ENCODE peak calls at places on chromosomes 2 and 18, in eight cellular contexts. One of them, this sample, is unnamed.

GRCh38 chr2:10493636-10494281 is 45.6 kb upstream of the ODC1 start:
- DNase-seq in HL-60: no peak
- DNase-seq in heart left ventricle: no peak
- DNase-seq in heart right ventricle: no peak
- DNase-seq in AG09309: peak; percentile 55
- DNase-seq in hepatocyte: no peak
- DNase-seq in colonic mucosa: peak; percentile 67
- DNase-seq in neural progenitor cell: no peak
- DNase-seq in this sample: peak; percentile 25

GRCh38 chr2:131413148-131413747 is 49.3 kb upstream of the RAB6D start:
- DNase-seq in HL-60: peak; percentile 4
- DNase-seq in heart left ventricle: no peak
- DNase-seq in heart right ventricle: no peak
- DNase-seq in AG09309: peak; percentile 21
- DNase-seq in hepatocyte: peak; percentile 71
- DNase-seq in colonic mucosa: no peak
- DNase-seq in neural progenitor cell: peak; percentile 69
- DNase-seq in this sample: peak; percentile 27

GRCh38 chr2:23988371-23988770 is 21.5 kb upstream of the MFSD2B start:
- DNase-seq in HL-60: no peak
- DNase-seq in heart left ventricle: no peak
- DNase-seq in heart right ventricle: no peak
- DNase-seq in AG09309: no peak
- DNase-seq in hepatocyte: no peak
- DNase-seq in colonic mucosa: no peak
- DNase-seq in neural progenitor cell: no peak
- DNase-seq in this sample: no peak

GRCh38 chr2:106531676-106532075 is 44.5 kb downstream of the CD8B2 start:
- DNase-seq in HL-60: no peak
- DNase-seq in heart left ventricle: no peak
- DNase-seq in heart right ventricle: no peak
- DNase-seq in AG09309: no peak
- DNase-seq in hepatocyte: no peak
- DNase-seq in colonic mucosa: no peak
- DNase-seq in neural progenitor cell: peak; percentile 22
- DNase-seq in this sample: no peak

GRCh38 chr2:191598296-191598695 is 79.6 kb upstream of the NABP1 start:
- DNase-seq in HL-60: no peak
- DNase-seq in heart left ventricle: no peak
- DNase-seq in heart right ventricle: no peak
- DNase-seq in AG09309: no peak
- DNase-seq in hepatocyte: no peak
- DNase-seq in colonic mucosa: no peak
- DNase-seq in neural progenitor cell: no peak
- DNase-seq in this sample: no peak

GRCh38 chr2:151771599-151772358 is 37.5 kb upstream of the NEB start:
- DNase-seq in HL-60: no peak
- DNase-seq in heart left ventricle: peak; percentile 31
- DNase-seq in heart right ventricle: peak; percentile 17
- DNase-seq in AG09309: peak; percentile 59
- DNase-seq in hepatocyte: no peak
- DNase-seq in colonic mucosa: no peak
- DNase-seq in neural progenitor cell: no peak
- DNase-seq in this sample: peak; percentile 82

GRCh38 chr18:39200153-39200552 is 1634.6 kb upstream of the CELF4 start:
- DNase-seq in HL-60: no peak
- DNase-seq in heart left ventricle: no peak
- DNase-seq in heart right ventricle: no peak
- DNase-seq in AG09309: no peak
- DNase-seq in hepatocyte: no peak
- DNase-seq in colonic mucosa: no peak
- DNase-seq in neural progenitor cell: no peak
- DNase-seq in this sample: no peak

GRCh38 chr2:99881901-99882591 is 260.3 kb downstream of the AFF3 start:
- DNase-seq in HL-60: no peak
- DNase-seq in heart left ventricle: no peak
- DNase-seq in heart right ventricle: no peak
- DNase-seq in AG09309: peak; percentile 78
- DNase-seq in hepatocyte: peak; percentile 68
- DNase-seq in colonic mucosa: no peak
- DNase-seq in neural progenitor cell: no peak
- DNase-seq in this sample: no peak

GRCh38 chr18:38297910-38298309 is 732.3 kb upstream of the CELF4 start:
- DNase-seq in HL-60: no peak
- DNase-seq in heart left ventricle: no peak
- DNase-seq in heart right ventricle: no peak
- DNase-seq in AG09309: no peak
- DNase-seq in hepatocyte: no peak
- DNase-seq in colonic mucosa: no peak
- DNase-seq in neural progenitor cell: no peak
- DNase-seq in this sample: no peak

GRCh38 chr2:127121776-127122176 is 14.8 kb upstream of the BIN1 start:
- DNase-seq in HL-60: no peak
- DNase-seq in heart left ventricle: peak; percentile 86
- DNase-seq in heart right ventricle: peak; percentile 42
- DNase-seq in AG09309: peak; percentile 10
- DNase-seq in hepatocyte: no peak
- DNase-seq in colonic mucosa: peak; percentile 18
- DNase-seq in neural progenitor cell: no peak
- DNase-seq in this sample: no peak

GRCh38 chr2:224997802-224998201 is 44.5 kb downstream of the DOCK10 start:
- DNase-seq in HL-60: no peak
- DNase-seq in heart left ventricle: peak; percentile 29
- DNase-seq in heart right ventricle: peak; percentile 27
- DNase-seq in AG09309: no peak
- DNase-seq in hepatocyte: peak; percentile 10
- DNase-seq in colonic mucosa: no peak
- DNase-seq in neural progenitor cell: no peak
- DNase-seq in this sample: no peak

GRCh38 chr2:98912221-98912851 is 23.7 kb downstream of the CRACDL start:
- DNase-seq in HL-60: no peak
- DNase-seq in heart left ventricle: peak; percentile 55
- DNase-seq in heart right ventricle: peak; percentile 55
- DNase-seq in AG09309: peak; percentile 49
- DNase-seq in hepatocyte: peak; percentile 62
- DNase-seq in colonic mucosa: no peak
- DNase-seq in neural progenitor cell: no peak
- DNase-seq in this sample: no peak

GRCh38 chr2:344811-345210 is 56.9 kb upstream of the ALKAL2 start:
- DNase-seq in HL-60: no peak
- DNase-seq in heart left ventricle: no peak
- DNase-seq in heart right ventricle: no peak
- DNase-seq in AG09309: no peak
- DNase-seq in hepatocyte: no peak
- DNase-seq in colonic mucosa: no peak
- DNase-seq in neural progenitor cell: no peak
- DNase-seq in this sample: no peak
- H3K4me3 ChIP-seq in HL-60: no peak overlapping the region
- H3K4me3 ChIP-seq in heart left ventricle: no peak overlapping the region
- H3K4me3 ChIP-seq in heart right ventricle: no peak overlapping the region
- H3K4me3 ChIP-seq in AG09309: no peak overlapping the region
- H3K4me3 ChIP-seq in hepatocyte: no peak overlapping the region
- H3K4me3 ChIP-seq in colonic mucosa: no peak overlapping the region
- H3K4me3 ChIP-seq in neural progenitor cell: no peak overlapping the region
- H3K4me3 ChIP-seq in this sample: no peak overlapping the region

GRCh38 chr2:101850450-101850849 is 141.3 kb upstream of the IL1R2 start:
- DNase-seq in HL-60: no peak
- DNase-seq in heart left ventricle: no peak
- DNase-seq in heart right ventricle: no peak
- DNase-seq in AG09309: no peak
- DNase-seq in hepatocyte: no peak
- DNase-seq in colonic mucosa: no peak
- DNase-seq in neural progenitor cell: no peak
- DNase-seq in this sample: no peak

GRCh38 chr2:101844055-101844635 is 146.6 kb downstream of the MAP4K4 start:
- DNase-seq in HL-60: no peak
- DNase-seq in heart left ventricle: no peak
- DNase-seq in heart right ventricle: no peak
- DNase-seq in AG09309: peak; percentile 71
- DNase-seq in hepatocyte: no peak
- DNase-seq in colonic mucosa: no peak
- DNase-seq in neural progenitor cell: no peak
- DNase-seq in this sample: no peak

GRCh38 chr2:101847661-101848339 is 144.0 kb upstream of the IL1R2 start:
- DNase-seq in HL-60: no peak
- DNase-seq in heart left ventricle: no peak
- DNase-seq in heart right ventricle: no peak
- DNase-seq in AG09309: no peak
- DNase-seq in hepatocyte: no peak
- DNase-seq in colonic mucosa: no peak
- DNase-seq in neural progenitor cell: no peak
- DNase-seq in this sample: no peak

GRCh38 chr2:101848790-101849410 is 142.9 kb upstream of the IL1R2 start:
- DNase-seq in HL-60: no peak
- DNase-seq in heart left ventricle: no peak
- DNase-seq in heart right ventricle: no peak
- DNase-seq in AG09309: no peak
- DNase-seq in hepatocyte: no peak
- DNase-seq in colonic mucosa: no peak
- DNase-seq in neural progenitor cell: no peak
- DNase-seq in this sample: no peak

GRCh38 chr2:101846973-101847372 is 144.8 kb upstream of the IL1R2 start:
- DNase-seq in HL-60: no peak
- DNase-seq in heart left ventricle: no peak
- DNase-seq in heart right ventricle: no peak
- DNase-seq in AG09309: no peak
- DNase-seq in hepatocyte: no peak
- DNase-seq in colonic mucosa: no peak
- DNase-seq in neural progenitor cell: no peak
- DNase-seq in this sample: no peak
- TF ChIP-seq CTCF in HL-60: no peak
- TF ChIP-seq CTCF in heart left ventricle: no peak
- TF ChIP-seq CTCF in heart right ventricle: no peak
- TF ChIP-seq CTCF in AG09309: no peak
- TF ChIP-seq CTCF in hepatocyte: no peak
- TF ChIP-seq CTCF in colonic mucosa: no peak
- TF ChIP-seq CTCF in neural progenitor cell: no peak
- TF ChIP-seq CTCF in this sample: no peak

GRCh38 chr2:217330647-217331046 is 470.8 kb upstream of the TNP1 start:
- DNase-seq in HL-60: no peak
- DNase-seq in heart left ventricle: no peak
- DNase-seq in heart right ventricle: no peak
- DNase-seq in AG09309: no peak
- DNase-seq in hepatocyte: no peak
- DNase-seq in colonic mucosa: no peak
- DNase-seq in neural progenitor cell: no peak
- DNase-seq in this sample: no peak

GRCh38 chr2:217325810-217326209 is 465.9 kb upstream of the TNP1 start:
- DNase-seq in HL-60: no peak
- DNase-seq in heart left ventricle: no peak
- DNase-seq in heart right ventricle: no peak
- DNase-seq in AG09309: no peak
- DNase-seq in hepatocyte: no peak
- DNase-seq in colonic mucosa: no peak
- DNase-seq in neural progenitor cell: no peak
- DNase-seq in this sample: no peak

GRCh38 chr2:217326238-217327022 is 466.6 kb upstream of the TNP1 start:
- DNase-seq in HL-60: no peak
- DNase-seq in heart left ventricle: no peak
- DNase-seq in heart right ventricle: no peak
- DNase-seq in AG09309: no peak
- DNase-seq in hepatocyte: no peak
- DNase-seq in colonic mucosa: no peak
- DNase-seq in neural progenitor cell: no peak
- DNase-seq in this sample: no peak

GRCh38 chr2:217329023-217329431 is 469.2 kb upstream of the TNP1 start:
- DNase-seq in HL-60: no peak
- DNase-seq in heart left ventricle: no peak
- DNase-seq in heart right ventricle: no peak
- DNase-seq in AG09309: peak; percentile 1
- DNase-seq in hepatocyte: no peak
- DNase-seq in colonic mucosa: no peak
- DNase-seq in neural progenitor cell: no peak
- DNase-seq in this sample: no peak

GRCh38 chr2:217327981-217328760 is 468.3 kb upstream of the TNP1 start:
- DNase-seq in HL-60: no peak
- DNase-seq in heart left ventricle: no peak
- DNase-seq in heart right ventricle: no peak
- DNase-seq in AG09309: no peak
- DNase-seq in hepatocyte: no peak
- DNase-seq in colonic mucosa: no peak
- DNase-seq in neural progenitor cell: no peak
- DNase-seq in this sample: no peak
- H3K4me3 ChIP-seq in HL-60: no peak overlapping the region
- H3K4me3 ChIP-seq in heart left ventricle: no peak overlapping the region
- H3K4me3 ChIP-seq in heart right ventricle: no peak overlapping the region
- H3K4me3 ChIP-seq in AG09309: no peak overlapping the region
- H3K4me3 ChIP-seq in hepatocyte: no peak overlapping the region
- H3K4me3 ChIP-seq in colonic mucosa: no peak overlapping the region
- H3K4me3 ChIP-seq in neural progenitor cell: no peak overlapping the region
- H3K4me3 ChIP-seq in this sample: no peak overlapping the region

GRCh38 chr2:73260338-73260984 is 23.8 kb downstream of the FBXO41 start:
- DNase-seq in HL-60: peak; percentile 61
- DNase-seq in heart left ventricle: peak; percentile 65
- DNase-seq in heart right ventricle: peak; percentile 38
- DNase-seq in AG09309: peak; percentile 10
- DNase-seq in hepatocyte: peak; percentile 69
- DNase-seq in colonic mucosa: no peak
- DNase-seq in neural progenitor cell: peak; percentile 68
- DNase-seq in this sample: no peak
- TF ChIP-seq CTCF in HL-60: peak; percentile 22
- TF ChIP-seq CTCF in heart left ventricle: peak; percentile 46
- TF ChIP-seq CTCF in heart right ventricle: peak; percentile 57
- TF ChIP-seq CTCF in AG09309: peak; percentile 72
- TF ChIP-seq CTCF in hepatocyte: peak; percentile 44
- TF ChIP-seq CTCF in colonic mucosa: peak; percentile 29
- TF ChIP-seq CTCF in neural progenitor cell: peak; percentile 61
- TF ChIP-seq CTCF in this sample: peak; percentile 33

GRCh38 chr2:96866586-96866985 is 3.3 kb downstream of the SEMA4C start:
- DNase-seq in HL-60: no peak
- DNase-seq in heart left ventricle: no peak
- DNase-seq in heart right ventricle: no peak
- DNase-seq in AG09309: no peak
- DNase-seq in hepatocyte: no peak
- DNase-seq in colonic mucosa: no peak
- DNase-seq in neural progenitor cell: peak; percentile 1
- DNase-seq in this sample: no peak
- H3K4me3 ChIP-seq in HL-60: no peak overlapping the region
- H3K4me3 ChIP-seq in heart left ventricle: peak overlapping the region; percentile 94
- H3K4me3 ChIP-seq in heart right ventricle: peak overlapping the region; percentile 98
- H3K4me3 ChIP-seq in AG09309: no peak overlapping the region
- H3K4me3 ChIP-seq in hepatocyte: no peak overlapping the region
- H3K4me3 ChIP-seq in colonic mucosa: no peak overlapping the region
- H3K4me3 ChIP-seq in neural progenitor cell: no peak overlapping the region
- H3K4me3 ChIP-seq in this sample: peak overlapping the region; percentile 66